ENCODE peak calls at places on chromosomes 16 and 17, in seven cellular contexts. X is heart left ventricle; S is IMR-90; B is adipocyte; V is PC-3; Y is effector memory CD4-positive, alpha-beta T cell; F is transverse colon. Z is an unnamed sample. For H3K27me3 and H3K4me1, the result is how much of the 10 kb centered on the place peaks cover.

GRCh38 chr16:85425061-85425662 is 188.0 kb upstream of the GSE1 start:
- DNase-seq in X (no peak), S (no peak), B (no peak), V (no peak), Y (no peak), F (no peak), Z (no peak)

GRCh38 chr17:12320286-12320685 is 299.6 kb downstream of the MAP2K4 start:
- DNase-seq in X (no peak), S (peak), B (peak), V (no peak), Y (no peak), F (no peak), Z (no peak)

GRCh38 chr17:41772218-41772585 is 14.3 kb downstream of the JUP start:
- DNase-seq in X (no peak), S (no peak), B (no peak), V (peak), Y (no peak), F (peak), Z (no peak)

GRCh38 chr17:15957608-15958307 is 12.8 kb downstream of the ADORA2B start:
- DNase-seq in X (no peak), S (no peak), B (no peak), V (peak), Y (no peak), F (no peak), Z (no peak)

GRCh38 chr16:55214412-55214811 is 109.6 kb upstream of the IRX6 start:
- DNase-seq in X (no peak), S (no peak), B (no peak), V (no peak), Y (no peak), F (no peak), Z (no peak)

GRCh38 chr16:69402448-69402847 is 16.6 kb upstream of the TERF2 start:
- DNase-seq in X (no peak), S (no peak), B (no peak), V (no peak), Y (no peak), F (no peak), Z (no peak)

GRCh38 chr17:47315451-47316266 is 8.1 kb upstream of the EFCAB13 start:
- DNase-seq in X (no peak), S (peak), B (peak), V (peak), Y (no peak), F (peak), Z (no peak)

GRCh38 chr17:79830303-79830702 is 8.9 kb downstream of the CBX4 start:
- DNase-seq in X (no peak), S (no peak), B (no peak), V (no peak), Y (no peak), F (no peak), Z (no peak)

GRCh38 chr16:54291981-54292487 is 5.4 kb upstream of the IRX3 start:
- DNase-seq in X (no peak), S (no peak), B (peak), V (no peak), Y (no peak), F (no peak), Z (no peak)

GRCh38 chr16:31477220-31478216 is 5.4 kb upstream of the SLC5A2 start:
- DNase-seq in X (peak), S (no peak), B (no peak), V (no peak), Y (no peak), F (peak), Z (no peak)

GRCh38 chr17:74875970-74876593 is 3.3 kb upstream of the FDXR start:
- DNase-seq in X (no peak), S (no peak), B (no peak), V (no peak), Y (no peak), F (no peak), Z (no peak)

GRCh38 chr17:45962221-45962972 is 36.7 kb upstream of the STH start:
- DNase-seq in X (no peak), S (no peak), B (no peak), V (no peak), Y (no peak), F (no peak), Z (no peak)

GRCh38 chr16:87598431-87598830 is 3.9 kb upstream of the JPH3 start:
- DNase-seq in X (no peak), S (peak), B (no peak), V (no peak), Y (no peak), F (no peak), Z (no peak)
- H3K27me3 ChIP-seq in X (half or more), S (half or more), B (half or more), V (half or more), Y (under half), F (half or more), Z (under half)

GRCh38 chr17:29140051-29140582 is 40.1 kb downstream of the MYO18A start:
- DNase-seq in X (peak), S (peak), B (peak), V (peak), Y (peak), F (peak), Z (peak)
- H3K4me1 ChIP-seq in X (half or more), S (under half), B (under half), V (under half), Y (under half), F (under half), Z (half or more)

GRCh38 chr16:3745751-3746355 is 28.5 kb upstream of the TRAP1 start:
- DNase-seq in X (no peak), S (peak), B (no peak), V (no peak), Y (no peak), F (no peak), Z (no peak)
- H3K27me3 ChIP-seq in X (under half), S (under half), B (under half), V (under half), Y (under half), F (under half), Z (under half)

DNA sequence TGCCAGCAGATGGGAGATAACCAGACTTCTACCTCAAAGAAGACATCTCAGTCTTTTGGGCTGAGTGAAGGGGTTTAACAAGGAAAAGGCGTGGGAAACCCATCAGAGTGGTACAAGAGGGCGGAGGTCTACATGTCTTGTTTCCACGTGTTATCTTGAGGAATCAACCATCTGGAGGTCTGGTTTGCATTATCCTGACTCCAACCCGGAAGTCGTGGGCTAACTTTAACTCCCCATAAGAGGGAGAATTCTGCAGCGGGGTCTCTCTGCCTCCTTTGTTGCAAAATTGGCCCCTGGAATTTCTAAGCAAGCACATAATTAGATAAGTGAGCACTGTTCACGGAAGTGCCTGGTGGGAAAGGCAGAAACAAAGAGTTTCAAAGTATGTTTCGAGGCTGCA is 398.7 kb upstream of the C16orf82 start:
- DNase-seq in X (no peak), S (no peak), B (no peak), V (no peak), Y (no peak), F (no peak), Z (no peak)
- H3K4me1 ChIP-seq in X (under half), S (under half), B (under half), V (under half), Y (under half), F (under half), Z (under half)

GRCh38 chr17:35003778-35004177 is 23.5 kb downstream of the LIG3 start:
- DNase-seq in X (no peak), S (no peak), B (no peak), V (no peak), Y (no peak), F (no peak), Z (no peak)

GRCh38 chr17:34999456-34999855 is 19.1 kb downstream of the LIG3 start:
- DNase-seq in X (no peak), S (no peak), B (no peak), V (no peak), Y (no peak), F (no peak), Z (no peak)

GRCh38 chr17:35006345-35006744 is 26.0 kb downstream of the LIG3 start:
- DNase-seq in X (no peak), S (no peak), B (no peak), V (no peak), Y (no peak), F (no peak), Z (no peak)

GRCh38 chr17:35001549-35001948 is 21.2 kb downstream of the LIG3 start:
- DNase-seq in X (no peak), S (peak), B (no peak), V (peak), Y (no peak), F (no peak), Z (no peak)

GRCh38 chr17:35002876-35003551 is 22.7 kb downstream of the LIG3 start:
- DNase-seq in X (no peak), S (peak), B (peak), V (peak), Y (no peak), F (no peak), Z (no peak)
- H3K27me3 ChIP-seq in X (under half), S (under half), B (under half), V (under half), Y (under half), F (under half), Z (under half)

GRCh38 chr17:31492880-31493655 is 101.6 kb downstream of the RAB11FIP4 start:
- DNase-seq in X (peak), S (no peak), B (no peak), V (no peak), Y (peak), F (peak), Z (peak)

GRCh38 chr17:31494259-31495048 is 103.0 kb downstream of the RAB11FIP4 start:
- DNase-seq in X (peak), S (no peak), B (no peak), V (no peak), Y (peak), F (peak), Z (no peak)

GRCh38 chr17:31492206-31492605 is 100.7 kb downstream of the RAB11FIP4 start:
- DNase-seq in X (peak), S (no peak), B (no peak), V (no peak), Y (no peak), F (no peak), Z (no peak)

GRCh38 chr17:31495049-31495885 is 103.8 kb downstream of the RAB11FIP4 start:
- DNase-seq in X (peak), S (no peak), B (no peak), V (peak), Y (no peak), F (peak), Z (no peak)

DNA sequence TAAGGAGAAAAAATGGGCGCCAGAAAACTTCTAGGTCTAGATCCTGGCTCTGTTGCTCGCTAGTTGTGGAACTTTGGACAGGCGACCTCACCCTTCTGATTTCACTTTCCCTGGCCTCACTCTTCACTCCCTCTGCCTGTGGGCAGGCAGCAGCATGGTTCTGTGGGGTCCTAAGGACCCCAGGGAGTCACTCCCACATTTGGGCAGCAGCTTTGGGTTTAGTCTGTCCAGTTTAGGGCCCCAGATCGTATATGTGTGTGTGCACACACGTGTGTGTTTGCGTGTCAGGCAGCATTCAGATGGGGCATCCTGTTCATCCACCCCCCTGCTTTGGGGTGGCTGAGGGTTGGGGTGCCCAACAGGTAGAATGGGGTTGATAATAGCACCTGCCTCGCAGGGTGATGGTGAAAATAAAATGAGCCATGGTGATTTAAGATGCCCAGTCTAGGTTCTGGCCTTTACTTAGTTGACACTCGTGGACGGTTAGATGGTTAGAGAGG is 102.2 kb downstream of the RAB11FIP4 start:
- DNase-seq in X (no peak), S (no peak), B (no peak), V (no peak), Y (no peak), F (peak), Z (no peak)
- H3K4me1 ChIP-seq in X (half or more), S (under half), B (under half), V (under half), Y (half or more), F (under half), Z (under half)